ENCODE peak calls at places on chromosomes 11 and 22, in seven cellular contexts. C is adrenal gland, O is BE2C, A is neural progenitor cell, Q is IMR-90, S is thoracic aorta, M is uterus. W is an unnamed sample. For H3K27me3, the result is how much of the 10 kb centered on the place peaks cover.

GRCh38 chr11:130427581-130428211 is 713 bp downstream of the ADAMTS8 start:
- DNase-seq in M (peak), O (no peak), A (peak), Q (no peak), C (no peak), S (no peak), W (no peak)

GRCh38 chr11:103662880-103663279 is 373.6 kb upstream of the DDI1 start:
- DNase-seq in Q (peak), C (no peak), O (no peak), A (no peak), S (no peak), M (no peak), W (no peak)

GRCh38 chr11:128416976-128417375 is 170.4 kb downstream of the ETS1 start:
- DNase-seq in M (no peak), C (no peak), Q (no peak), A (no peak), O (no peak), S (no peak), W (no peak)

GRCh38 chr11:117641008-117641915 is 155.8 kb downstream of the DSCAML1 start:
- DNase-seq in C (no peak), Q (no peak), S (no peak), O (no peak), M (no peak), A (no peak), W (no peak)

GRCh38 chr11:119284344-119285157 is 32.4 kb downstream of the MCAM start:
- DNase-seq in O (no peak), Q (peak), A (peak), C (no peak), M (no peak), S (no peak), W (no peak)

GRCh38 chr22:25453557-25453956 is 110.9 kb upstream of the GRK3 start:
- DNase-seq in S (no peak), C (no peak), M (no peak), Q (no peak), O (no peak), A (no peak), W (no peak)

GRCh38 chr11:2582436-2582931 is 117.3 kb downstream of the KCNQ1OT1 start:
- DNase-seq in S (no peak), O (peak), A (peak), Q (no peak), C (peak), M (no peak), W (peak)

GRCh38 chr11:72391638-72392423 is 42.5 kb downstream of the CLPB start:
- DNase-seq in A (no peak), M (no peak), Q (no peak), O (peak), C (no peak), S (no peak), W (no peak)

GRCh38 chr22:25027052-25027525 is 74.6 kb downstream of the KIAA1671 start:
- DNase-seq in M (no peak), C (no peak), O (no peak), S (no peak), Q (no peak), A (no peak), W (no peak)

GRCh38 chr22:45645526-45646414 is 25.9 kb upstream of the ATXN10 start:
- DNase-seq in S (no peak), C (peak), M (peak), A (peak), O (peak), Q (peak), W (peak)

GRCh38 chr11:70790671-70791300 is 392.5 kb downstream of the CTTN start:
- DNase-seq in Q (no peak), C (no peak), S (no peak), A (peak), M (no peak), O (no peak), W (no peak)

GRCh38 chr11:70799386-70799785 is 401.1 kb downstream of the CTTN start:
- DNase-seq in C (no peak), Q (peak), A (no peak), M (no peak), S (no peak), O (no peak), W (no peak)

GRCh38 chr11:70802185-70802584 is 403.9 kb downstream of the CTTN start:
- DNase-seq in O (no peak), M (no peak), C (no peak), A (no peak), S (no peak), Q (no peak), W (no peak)

GRCh38 chr11:70798296-70798695 is 400.0 kb downstream of the CTTN start:
- DNase-seq in Q (no peak), O (no peak), C (no peak), A (no peak), M (no peak), S (no peak), W (no peak)

GRCh38 chr11:70796601-70797000 is 398.3 kb downstream of the CTTN start:
- DNase-seq in A (peak), O (no peak), C (no peak), M (no peak), Q (no peak), S (no peak), W (no peak)
- TF ChIP-seq CTCF in A (peak), O (peak), C (no peak), M (no peak), Q (no peak), S (no peak), W (no peak)

GRCh38 chr22:22388494-22388893 is 120.0 kb downstream of the ZNF280B start:
- DNase-seq in A (no peak), O (no peak), M (no peak), Q (no peak), C (no peak), S (no peak), W (no peak)
- H3K27me3 ChIP-seq in A (half or more), O (under half), M (under half), Q (under half), C (under half), S (under half), W (under half)

GRCh38 chr11:125578783-125579182 is 9.5 kb downstream of the EI24 start:
- DNase-seq in M (no peak), O (no peak), A (no peak), Q (no peak), C (no peak), S (no peak), W (no peak)
- TF ChIP-seq CTCF in M (no peak), O (no peak), A (no peak), Q (no peak), C (no peak), S (no peak), W (no peak)

GRCh38 chr11:12564012-12564411 is 110.2 kb upstream of the TEAD1 start:
- DNase-seq in A (no peak), M (no peak), C (no peak), Q (no peak), S (no peak), O (no peak), W (no peak)
- H3K27me3 ChIP-seq in A (under half), M (under half), C (under half), Q (under half), S (under half), O (under half), W (under half)